ENCODE peak calls at places on chromosomes 2 and 18, in four cellular contexts. L, I, X and A are unnamed samples.

GRCh38 chr2:224378087-224379085 is 23.5 kb downstream of the FAM124B start:
- DNase-seq in L (no peak), I (no peak), X (no peak), A (no peak)

GRCh38 chr2:85243101-85244072 is 84.4 kb downstream of the TGOLN2 start:
- DNase-seq in L (peak; percentile 76), I (peak; percentile 50), X (no peak), A (peak; percentile 74)

GRCh38 chr2:235747868-235748144 is 254.0 kb downstream of the AGAP1 start:
- DNase-seq in L (no peak), I (no peak), X (no peak), A (no peak)

GRCh38 chr18:23547806-23548205 is 38.5 kb downstream of the NPC1 start:
- DNase-seq in L (no peak), I (peak; percentile 35), X (no peak), A (no peak)

GRCh38 chr2:33312389-33312788 is 164.1 kb upstream of the RASGRP3 start:
- DNase-seq in L (no peak), I (no peak), X (no peak), A (no peak)

GRCh38 chr2:167890739-167891138 is 356.7 kb downstream of the STK39 start:
- DNase-seq in L (no peak), I (no peak), X (no peak), A (no peak)

GRCh38 chr2:102841107-102841840 is 79.4 kb downstream of the TMEM182 start:
- DNase-seq in L (peak; percentile 53), I (peak; percentile 56), X (no peak), A (peak; percentile 66)

GRCh38 chr2:196413821-196414274 is 225.7 kb upstream of the CCDC150 start:
- DNase-seq in L (no peak), I (no peak), X (peak; percentile 73), A (no peak)

GRCh38 chr18:682833-683232 is 25.4 kb downstream of the TYMS start:
- DNase-seq in L (no peak), I (peak; percentile 51), X (no peak), A (no peak)

GRCh38 chr2:206800501-206801416 is 35.4 kb downstream of the FASTKD2 start:
- DNase-seq in L (peak; percentile 26), I (peak; percentile 65), X (no peak), A (peak; percentile 69)

GRCh38 chr2:174892546-174892945 is 112.6 kb downstream of the CHN1 start:
- DNase-seq in L (no peak), I (no peak), X (no peak), A (no peak)

GRCh38 chr2:60379684-60380083 is 173.8 kb downstream of the BCL11A start:
- DNase-seq in L (no peak), I (no peak), X (no peak), A (no peak)

GRCh38 chr2:60385648-60386047 is 167.8 kb downstream of the BCL11A start:
- DNase-seq in L (no peak), I (no peak), X (no peak), A (no peak)

GRCh38 chr2:60380411-60380810 is 173.0 kb downstream of the BCL11A start:
- DNase-seq in L (no peak), I (no peak), X (no peak), A (no peak)

GRCh38 chr2:60386436-60386835 is 167.0 kb downstream of the BCL11A start:
- DNase-seq in L (no peak), I (no peak), X (no peak), A (no peak)

GRCh38 chr2:60383421-60384117 is 169.9 kb downstream of the BCL11A start:
- DNase-seq in L (no peak), I (no peak), X (no peak), A (no peak)
- TF ChIP-seq SP1 in L (no peak), I (no peak), X (no peak), A (no peak)

GRCh38 chr2:166152064-166152463 is 24.2 kb upstream of the SCN1A start:
- DNase-seq in L (no peak), I (no peak), X (no peak), A (no peak)
- TF ChIP-seq TARDBP in L (no peak), I (no peak), X (no peak), A (no peak)

GRCh38 chr2:30761226-30761625 is 46.0 kb downstream of the CAPN13 start:
- DNase-seq in L (no peak), I (no peak), X (no peak), A (no peak)

GRCh38 chr2:30756971-30757370 is 50.3 kb downstream of the CAPN13 start:
- DNase-seq in L (no peak), I (no peak), X (no peak), A (no peak)

GRCh38 chr2:30757737-30758136 is 49.5 kb downstream of the CAPN13 start:
- DNase-seq in L (no peak), I (no peak), X (no peak), A (no peak)

GRCh38 chr2:30758315-30758714 is 48.9 kb downstream of the CAPN13 start:
- DNase-seq in L (no peak), I (no peak), X (no peak), A (no peak)

GRCh38 chr2:30759481-30759880 is 47.8 kb downstream of the CAPN13 start:
- DNase-seq in L (no peak), I (no peak), X (no peak), A (no peak)
- TF ChIP-seq FOXK2 in L (no peak), I (no peak), X (no peak), A (no peak)

GRCh38 chr2:1887106-1887505 is 142.8 kb upstream of the PXDN start:
- DNase-seq in L (no peak), I (no peak), X (no peak), A (no peak)

GRCh38 chr2:1886405-1886992 is 142.2 kb upstream of the PXDN start:
- DNase-seq in L (peak; percentile 57), I (peak; percentile 58), X (no peak), A (peak; percentile 71)

GRCh38 chr2:1889099-1889650 is 144.9 kb upstream of the PXDN start:
- DNase-seq in L (no peak), I (no peak), X (no peak), A (no peak)

GRCh38 chr2:1884933-1885580 is 140.7 kb upstream of the PXDN start:
- DNase-seq in L (no peak), I (no peak), X (no peak), A (no peak)

GRCh38 chr2:1887915-1888314 is 143.6 kb upstream of the PXDN start:
- DNase-seq in L (no peak), I (no peak), X (no peak), A (no peak)
- TF ChIP-seq SP1 in L (no peak), I (no peak), X (no peak), A (no peak)

GRCh38 chr2:36616947-36617346 is 19.0 kb upstream of the FEZ2 start:
- DNase-seq in L (no peak), I (no peak), X (no peak), A (no peak)

GRCh38 chr2:36615214-36615613 is 17.2 kb upstream of the FEZ2 start:
- DNase-seq in L (peak; percentile 17), I (no peak), X (no peak), A (no peak)

GRCh38 chr2:36620321-36620720 is 22.4 kb upstream of the FEZ2 start:
- DNase-seq in L (no peak), I (no peak), X (no peak), A (no peak)

GRCh38 chr2:36613801-36614200 is 15.8 kb upstream of the FEZ2 start:
- DNase-seq in L (no peak), I (no peak), X (no peak), A (no peak)

GRCh38 chr2:36618381-36618780 is 20.4 kb upstream of the FEZ2 start:
- DNase-seq in L (peak; percentile 80), I (peak; percentile 83), X (peak; percentile 35), A (peak; percentile 70)
- TF ChIP-seq TARDBP in L (no peak), I (no peak), X (no peak), A (no peak)

GRCh38 chr2:240429341-240429871 is 6.1 kb upstream of the GPC1 start:
- DNase-seq in L (no peak), I (no peak), X (no peak), A (no peak)
- TF ChIP-seq FOXK2 in L (no peak), I (no peak), X (no peak), A (no peak)